ENCODE peak calls at places on chromosomes 1 and 21, in six cellular contexts. X is pancreas, B is left ventricle myocardium inferior, T is HAP-1, K is H4, E is GM12892. S is an unnamed sample.

GRCh38 chr1:216221260-216221700 is 202.0 kb downstream of the USH2A start:
- DNase-seq in X (peak; percentile 23), B (no peak), T (peak; percentile 86), K (peak; percentile 77), E (no peak), S (no peak)

GRCh38 chr1:201250326-201251011 is 32.8 kb upstream of the PKP1 start:
- DNase-seq in X (no peak), B (no peak), T (no peak), K (no peak), E (no peak), S (no peak)

GRCh38 chr1:195530961-195531360 is 1077.3 kb downstream of the KCNT2 start:
- DNase-seq in X (no peak), B (no peak), T (no peak), K (no peak), E (no peak), S (no peak)

GRCh38 chr1:161265305-161265704 is 6.8 kb downstream of the PCP4L1 start:
- DNase-seq in X (no peak), B (no peak), T (no peak), K (no peak), E (no peak), S (no peak)

GRCh38 chr1:75502776-75503175 is 108.1 kb downstream of the SLC44A5 start:
- DNase-seq in X (no peak), B (no peak), T (no peak), K (peak; percentile 79), E (no peak), S (no peak)

GRCh38 chr1:201461193-201461657 is 7.8 kb downstream of the PHLDA3 start:
- DNase-seq in X (no peak), B (no peak), T (no peak), K (peak; percentile 89), E (no peak), S (no peak)

GRCh38 chr1:202164271-202165037 is 4.1 kb upstream of the PTPN7 start:
- DNase-seq in X (no peak), B (no peak), T (no peak), K (no peak), E (peak; percentile 74), S (peak; percentile 74)

GRCh38 chr21:45533731-45534571 is 8.3 kb downstream of the SLC19A1 start:
- DNase-seq in X (peak; percentile 15), B (peak; percentile 33), T (no peak), K (no peak), E (no peak), S (no peak)

GRCh38 chr1:51583532-51583931 is 33.4 kb upstream of the OSBPL9 start:
- DNase-seq in X (no peak), B (peak; percentile 84), T (no peak), K (no peak), E (no peak), S (peak; percentile 79)

GRCh38 chr1:209567788-209568187 is 15.7 kb upstream of the CAMK1G start:
- DNase-seq in X (no peak), B (no peak), T (no peak), K (peak; percentile 11), E (no peak), S (no peak)

GRCh38 chr21:15520811-15521643 is 208.8 kb upstream of the USP25 start:
- DNase-seq in X (no peak), B (no peak), T (no peak), K (no peak), E (no peak), S (no peak)

GRCh38 chr1:233394860-233395717 is 67.6 kb downstream of the MAP3K21 start:
- DNase-seq in X (no peak), B (no peak), T (peak; percentile 74), K (peak; percentile 62), E (no peak), S (no peak)

GRCh38 chr1:17039522-17039921 is 14.3 kb downstream of the SDHB start:
- DNase-seq in X (no peak), B (no peak), T (no peak), K (no peak), E (no peak), S (no peak)

GRCh38 chr1:233361876-233362275 is 34.4 kb downstream of the MAP3K21 start:
- DNase-seq in X (no peak), B (no peak), T (no peak), K (no peak), E (no peak), S (no peak)

GRCh38 chr1:3668585-3669300 is 16.4 kb downstream of the TP73 start:
- DNase-seq in X (peak; percentile 94), B (peak; percentile 82), T (peak; percentile 19), K (peak; percentile 63), E (no peak), S (no peak)

GRCh38 chr1:155859881-155860841 is 794 bp downstream of the SYT11 start:
- DNase-seq in X (peak; percentile 65), B (peak; percentile 88), T (no peak), K (peak; percentile 29), E (peak; percentile 55), S (peak; percentile 92)

GRCh38 chr1:12593621-12594066 is 24.4 kb downstream of the DHRS3 start:
- DNase-seq in X (no peak), B (peak; percentile 60), T (no peak), K (peak; percentile 72), E (no peak), S (peak; percentile 70)

GRCh38 chr1:241352401-241352800 is 4.6 kb downstream of the RGS7 start:
- DNase-seq in X (no peak), B (no peak), T (no peak), K (no peak), E (no peak), S (no peak)

GRCh38 chr1:53409695-53410094 is 49.5 kb upstream of the DMRTB1 start:
- DNase-seq in X (no peak), B (no peak), T (no peak), K (no peak), E (no peak), S (no peak)

GRCh38 chr1:202688401-202688800 is 21.9 kb downstream of the SYT2 start:
- DNase-seq in X (no peak), B (no peak), T (no peak), K (no peak), E (no peak), S (no peak)

GRCh38 chr1:87916965-87917364 is 588.3 kb downstream of the LMO4 start:
- DNase-seq in X (no peak), B (no peak), T (no peak), K (no peak), E (no peak), S (no peak)

GRCh38 chr1:58928514-58928913 is 144.7 kb upstream of the JUN start:
- DNase-seq in X (no peak), B (no peak), T (no peak), K (no peak), E (no peak), S (no peak)

GRCh38 chr1:238581332-238581731 is 690.6 kb upstream of the ZP4 start:
- DNase-seq in X (no peak), B (no peak), T (no peak), K (peak; percentile 56), E (no peak), S (no peak)

S was measured in ovary.